ENCODE peak calls at places on chromosomes 11 and 22, in four cellular contexts. U, N, O and E are unnamed samples.

GRCh38 chr22:35349368-35349703 is 31.6 kb upstream of the HMOX1 start:
- DNase-seq in O (no peak), N (no peak), U (no peak), E (no peak)

GRCh38 chr22:36102995-36103394 is 57.6 kb downstream of the APOL3 start:
- DNase-seq in O (no peak), N (no peak), U (no peak), E (no peak)

GRCh38 chr11:47523491-47524199 is 29.3 kb downstream of the CELF1 start:
- DNase-seq in O (peak), U (no peak), N (peak), E (peak)

GRCh38 chr11:75925785-75926164 is 110.8 kb downstream of the UVRAG start:
- DNase-seq in O (peak), N (peak), U (no peak), E (no peak)

GRCh38 chr22:18000441-18001039 is 23.8 kb downstream of the MICAL3 start:
- DNase-seq in U (no peak), N (peak), O (no peak), E (no peak)

GRCh38 chr11:85590848-85591483 is 36.2 kb downstream of the DLG2 start:
- DNase-seq in U (peak), N (peak), O (peak), E (peak)

GRCh38 chr22:17369553-17370035 is 334 bp downstream of the CECR2 start:
- DNase-seq in U (peak), O (no peak), N (peak), E (peak)

GRCh38 chr22:24376002-24376401 is 51.4 kb upstream of the ADORA2A start:
- DNase-seq in U (no peak), N (no peak), O (no peak), E (no peak)

GRCh38 chr11:86798988-86799387 is 1.4 kb upstream of the PRSS23 start:
- DNase-seq in N (peak), U (no peak), O (peak), E (no peak)

GRCh38 chr11:80487952-80488351 is 1047.1 kb upstream of the TENM4 start:
- DNase-seq in O (no peak), N (no peak), U (no peak), E (no peak)

GRCh38 chr22:19775496-19776325 is 15.1 kb downstream of the TBX1 start:
- DNase-seq in N (no peak), U (no peak), O (no peak), E (no peak)

GRCh38 chr11:69834251-69834650 is 15.0 kb upstream of the FGF3 start:
- DNase-seq in U (no peak), O (no peak), N (no peak), E (no peak)

GRCh38 chr11:83724704-83725114 is 438.5 kb upstream of the CCDC90B start:
- DNase-seq in U (no peak), N (no peak), O (peak), E (no peak)

GRCh38 chr11:44043157-44043556 is 4.6 kb upstream of the ACCSL start:
- DNase-seq in N (no peak), U (no peak), O (no peak), E (no peak)

GRCh38 chr22:42270178-42270511 is 308 bp downstream of the TCF20 start:
- DNase-seq in N (no peak), U (no peak), O (no peak), E (peak)

GRCh38 chr11:104451193-104451592 is 287.2 kb upstream of the PDGFD start:
- DNase-seq in N (no peak), O (no peak), U (no peak), E (no peak)

GRCh38 chr11:19864141-19865120 is 151.8 kb downstream of the NAV2 start:
- DNase-seq in U (peak), O (no peak), N (no peak), E (no peak)

GRCh38 chr11:36605221-36606216 is 7.5 kb upstream of the RAG2 start:
- DNase-seq in N (no peak), O (no peak), U (no peak), E (no peak)

GRCh38 chr11:12271826-12272366 is 105.5 kb upstream of the PARVA start:
- DNase-seq in U (peak), N (no peak), O (no peak), E (no peak)

GRCh38 chr22:27094633-27095308 is 437.4 kb downstream of the MIAT start:
- DNase-seq in U (no peak), N (no peak), O (no peak), E (no peak)

GRCh38 chr11:11978792-11979486 is 29.5 kb downstream of the DKK3 start:
- DNase-seq in U (peak), N (peak), O (no peak), E (peak)

GRCh38 chr11:117316197-117316961 is at the start of gene BACE1:
- DNase-seq in N (peak), O (peak), U (peak), E (peak)

GRCh38 chr22:18076060-18076497 is 1.7 kb upstream of the PEX26 start:
- DNase-seq in N (peak), O (peak), U (peak), E (peak)

GRCh38 chr22:36510966-36511881 is 4.4 kb upstream of the FOXRED2 start:
- DNase-seq in N (peak), U (peak), O (peak), E (peak)

GRCh38 chr22:31738566-31738965 is 11.4 kb downstream of the PRR14L start:
- DNase-seq in N (no peak), U (no peak), O (no peak), E (no peak)

GRCh38 chr11:34641981-34642380 is 21.1 kb downstream of the EHF start:
- DNase-seq in N (no peak), U (no peak), O (no peak), E (no peak)

GRCh38 chr11:70424765-70425164 is 26.4 kb downstream of the CTTN start:
- DNase-seq in O (no peak), U (no peak), N (no peak), E (no peak)

GRCh38 chr22:35552186-35552842 is 11.7 kb downstream of the RASD2 start:
- DNase-seq in U (no peak), N (peak), O (no peak), E (no peak)

GRCh38 chr11:35344990-35345655 is 74.2 kb downstream of the SLC1A2 start:
- DNase-seq in O (no peak), N (no peak), U (no peak), E (no peak)